ENCODE peak calls at places on chromosomes 11 and 22, in seven cellular contexts. One of them, this sample, is unnamed.

GRCh38 chr11:15145635-15146034 is 30.9 kb downstream of the INSC start:
- DNase-seq in upper lobe of right lung: no peak
- DNase-seq in dorsolateral prefrontal cortex: no peak
- DNase-seq in hippocampal formation: no peak
- DNase-seq in GM23248: no peak
- DNase-seq in cardiac fibroblast: no peak
- DNase-seq in AG09309: no peak
- DNase-seq in this sample: no peak

GRCh38 chr11:12547953-12548650 is 126.1 kb upstream of the TEAD1 start:
- DNase-seq in GM23248: no peak
- DNase-seq in dorsolateral prefrontal cortex: no peak
- DNase-seq in AG09309: no peak
- DNase-seq in cardiac fibroblast: no peak
- DNase-seq in hippocampal formation: no peak
- DNase-seq in upper lobe of right lung: no peak
- DNase-seq in this sample: no peak

GRCh38 chr11:1123970-1124369 is 33.8 kb upstream of the MUC5AC start:
- DNase-seq in upper lobe of right lung: no peak
- DNase-seq in GM23248: no peak
- DNase-seq in AG09309: no peak
- DNase-seq in cardiac fibroblast: no peak
- DNase-seq in dorsolateral prefrontal cortex: no peak
- DNase-seq in hippocampal formation: no peak
- DNase-seq in this sample: no peak

GRCh38 chr11:130272336-130272735 is 42.4 kb downstream of the ZBTB44 start:
- DNase-seq in GM23248: peak
- DNase-seq in hippocampal formation: no peak
- DNase-seq in cardiac fibroblast: no peak
- DNase-seq in dorsolateral prefrontal cortex: no peak
- DNase-seq in upper lobe of right lung: no peak
- DNase-seq in AG09309: no peak
- DNase-seq in this sample: no peak

GRCh38 chr11:11010624-11011127 is 152.8 kb upstream of the ZBED5 start:
- DNase-seq in cardiac fibroblast: peak
- DNase-seq in dorsolateral prefrontal cortex: peak
- DNase-seq in hippocampal formation: peak
- DNase-seq in upper lobe of right lung: no peak
- DNase-seq in GM23248: peak
- DNase-seq in AG09309: no peak
- DNase-seq in this sample: peak

GRCh38 chr11:108122166-108122628 is 830 bp downstream of the ACAT1 start:
- DNase-seq in upper lobe of right lung: no peak
- DNase-seq in hippocampal formation: peak
- DNase-seq in dorsolateral prefrontal cortex: no peak
- DNase-seq in AG09309: no peak
- DNase-seq in GM23248: peak
- DNase-seq in cardiac fibroblast: peak
- DNase-seq in this sample: peak

GRCh38 chr11:92859290-92859689 is 110.2 kb upstream of the MTNR1B start:
- DNase-seq in dorsolateral prefrontal cortex: no peak
- DNase-seq in AG09309: no peak
- DNase-seq in GM23248: no peak
- DNase-seq in cardiac fibroblast: peak
- DNase-seq in upper lobe of right lung: no peak
- DNase-seq in hippocampal formation: no peak
- DNase-seq in this sample: no peak

GRCh38 chr11:17154409-17155159 is 53.2 kb downstream of the PIK3C2A start:
- DNase-seq in cardiac fibroblast: no peak
- DNase-seq in dorsolateral prefrontal cortex: no peak
- DNase-seq in AG09309: no peak
- DNase-seq in GM23248: no peak
- DNase-seq in hippocampal formation: no peak
- DNase-seq in upper lobe of right lung: no peak
- DNase-seq in this sample: no peak

GRCh38 chr11:111372538-111372937 is 6.5 kb downstream of the POU2AF1 start:
- DNase-seq in upper lobe of right lung: no peak
- DNase-seq in dorsolateral prefrontal cortex: no peak
- DNase-seq in cardiac fibroblast: no peak
- DNase-seq in AG09309: no peak
- DNase-seq in GM23248: no peak
- DNase-seq in hippocampal formation: no peak
- DNase-seq in this sample: no peak

GRCh38 chr11:119108151-119108856 is 1.2 kb downstream of the C2CD2L start:
- DNase-seq in hippocampal formation: no peak
- DNase-seq in upper lobe of right lung: peak
- DNase-seq in dorsolateral prefrontal cortex: no peak
- DNase-seq in GM23248: peak
- DNase-seq in AG09309: no peak
- DNase-seq in cardiac fibroblast: peak
- DNase-seq in this sample: peak

GRCh38 chr22:22810018-22810427 is 77.6 kb upstream of the IGLL5 start:
- DNase-seq in upper lobe of right lung: peak
- DNase-seq in dorsolateral prefrontal cortex: peak
- DNase-seq in GM23248: no peak
- DNase-seq in AG09309: no peak
- DNase-seq in cardiac fibroblast: peak
- DNase-seq in hippocampal formation: peak
- DNase-seq in this sample: peak

This sample was measured in epithelial cell of esophagus.